ENCODE peak calls at places on chromosomes 11 and 22, in nine cellular contexts. One of them, this sample, is unnamed.

GRCh38 chr11:32615422-32615821 is 31.8 kb downstream of the EIF3M start:
- DNase-seq in heart right ventricle: no peak
- DNase-seq in fibroblast of lung: peak
- DNase-seq in MM.1S: peak
- DNase-seq in psoas muscle: no peak
- DNase-seq in right lobe of liver: no peak
- DNase-seq in fibroblast of mammary gland: peak
- DNase-seq in stomach: no peak
- DNase-seq in activated CD8-positive, alpha-beta T cell treated with anti-CD3 and anti-CD28 coated beads for 36 hours: no peak
- DNase-seq in this sample: peak

GRCh38 chr11:76673164-76674142 is 2.9 kb upstream of the LRRC32 start:
- DNase-seq in heart right ventricle: no peak
- DNase-seq in fibroblast of lung: no peak
- DNase-seq in MM.1S: no peak
- DNase-seq in psoas muscle: peak
- DNase-seq in right lobe of liver: no peak
- DNase-seq in fibroblast of mammary gland: no peak
- DNase-seq in stomach: no peak
- DNase-seq in activated CD8-positive, alpha-beta T cell treated with anti-CD3 and anti-CD28 coated beads for 36 hours: no peak
- DNase-seq in this sample: no peak

GRCh38 chr22:50211147-50211546 is 10.3 kb downstream of the SELENOO start:
- DNase-seq in heart right ventricle: no peak
- DNase-seq in fibroblast of lung: no peak
- DNase-seq in MM.1S: no peak
- DNase-seq in psoas muscle: no peak
- DNase-seq in right lobe of liver: no peak
- DNase-seq in fibroblast of mammary gland: no peak
- DNase-seq in stomach: no peak
- DNase-seq in activated CD8-positive, alpha-beta T cell treated with anti-CD3 and anti-CD28 coated beads for 36 hours: no peak
- DNase-seq in this sample: no peak

GRCh38 chr22:30183861-30184278 is 62.7 kb downstream of the LIF start:
- DNase-seq in heart right ventricle: no peak
- DNase-seq in fibroblast of lung: peak
- DNase-seq in MM.1S: no peak
- DNase-seq in psoas muscle: no peak
- DNase-seq in right lobe of liver: no peak
- DNase-seq in fibroblast of mammary gland: no peak
- DNase-seq in stomach: no peak
- DNase-seq in activated CD8-positive, alpha-beta T cell treated with anti-CD3 and anti-CD28 coated beads for 36 hours: peak
- DNase-seq in this sample: no peak

GRCh38 chr22:32338757-32339156 is 18.9 kb upstream of the RFPL3 start:
- DNase-seq in heart right ventricle: no peak
- DNase-seq in fibroblast of lung: no peak
- DNase-seq in MM.1S: no peak
- DNase-seq in psoas muscle: no peak
- DNase-seq in right lobe of liver: peak
- DNase-seq in fibroblast of mammary gland: no peak
- DNase-seq in stomach: no peak
- DNase-seq in activated CD8-positive, alpha-beta T cell treated with anti-CD3 and anti-CD28 coated beads for 36 hours: no peak
- DNase-seq in this sample: no peak

GRCh38 chr11:73221451-73221850 is 3.4 kb downstream of the P2RY2 start:
- DNase-seq in heart right ventricle: no peak
- DNase-seq in fibroblast of lung: no peak
- DNase-seq in MM.1S: no peak
- DNase-seq in psoas muscle: no peak
- DNase-seq in right lobe of liver: no peak
- DNase-seq in fibroblast of mammary gland: no peak
- DNase-seq in stomach: no peak
- DNase-seq in activated CD8-positive, alpha-beta T cell treated with anti-CD3 and anti-CD28 coated beads for 36 hours: no peak
- DNase-seq in this sample: no peak

GRCh38 chr11:96241351-96241841 is 101.6 kb downstream of the MAML2 start:
- DNase-seq in heart right ventricle: no peak
- DNase-seq in fibroblast of lung: no peak
- DNase-seq in MM.1S: no peak
- DNase-seq in psoas muscle: no peak
- DNase-seq in right lobe of liver: no peak
- DNase-seq in fibroblast of mammary gland: no peak
- DNase-seq in stomach: no peak
- DNase-seq in activated CD8-positive, alpha-beta T cell treated with anti-CD3 and anti-CD28 coated beads for 36 hours: no peak
- DNase-seq in this sample: no peak

GRCh38 chr22:42544686-42545085 is 9.1 kb upstream of the SERHL2 start:
- DNase-seq in heart right ventricle: no peak
- DNase-seq in fibroblast of lung: no peak
- DNase-seq in MM.1S: no peak
- DNase-seq in psoas muscle: no peak
- DNase-seq in right lobe of liver: no peak
- DNase-seq in fibroblast of mammary gland: peak
- DNase-seq in stomach: no peak
- DNase-seq in activated CD8-positive, alpha-beta T cell treated with anti-CD3 and anti-CD28 coated beads for 36 hours: no peak
- DNase-seq in this sample: no peak

GRCh38 chr22:35568751-35569725 is 28.4 kb downstream of the RASD2 start:
- DNase-seq in heart right ventricle: no peak
- DNase-seq in fibroblast of lung: peak
- DNase-seq in MM.1S: no peak
- DNase-seq in psoas muscle: no peak
- DNase-seq in right lobe of liver: no peak
- DNase-seq in fibroblast of mammary gland: peak
- DNase-seq in stomach: peak
- DNase-seq in activated CD8-positive, alpha-beta T cell treated with anti-CD3 and anti-CD28 coated beads for 36 hours: no peak
- DNase-seq in this sample: no peak

DNA sequence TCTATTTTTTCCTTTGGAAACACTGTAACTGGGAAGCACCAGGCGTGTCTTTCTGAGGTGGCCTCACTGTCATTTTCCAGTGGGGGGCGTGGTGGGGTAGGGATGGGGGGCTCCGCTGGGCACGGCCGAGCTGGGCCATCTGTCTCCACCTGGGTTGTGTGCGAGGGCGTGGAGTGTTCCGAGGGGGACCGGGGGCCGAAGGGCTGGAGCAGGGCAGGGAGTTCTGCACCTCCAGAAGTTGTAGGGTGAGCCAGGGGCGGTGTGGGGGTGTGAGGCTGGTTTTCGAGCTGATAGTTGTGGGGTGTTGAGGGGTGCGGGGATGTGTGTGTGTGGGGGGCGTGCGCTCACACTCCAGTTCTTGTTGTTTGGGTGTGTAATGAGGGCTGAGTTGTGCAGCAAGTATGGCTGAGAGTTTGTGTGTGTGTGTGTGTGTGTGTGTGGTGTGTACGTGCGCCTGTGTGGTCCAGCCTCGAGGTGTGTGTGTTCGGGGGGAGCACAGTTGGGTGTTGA is 10.8 kb downstream of the YPEL4 start:
- DNase-seq in heart right ventricle: no peak
- DNase-seq in fibroblast of lung: no peak
- DNase-seq in MM.1S: no peak
- DNase-seq in psoas muscle: no peak
- DNase-seq in right lobe of liver: no peak
- DNase-seq in fibroblast of mammary gland: peak
- DNase-seq in stomach: no peak
- DNase-seq in activated CD8-positive, alpha-beta T cell treated with anti-CD3 and anti-CD28 coated beads for 36 hours: peak
- DNase-seq in this sample: no peak
- TF ChIP-seq CTCF in heart right ventricle: no peak
- TF ChIP-seq CTCF in fibroblast of lung: no peak
- TF ChIP-seq CTCF in MM.1S: no peak
- TF ChIP-seq CTCF in psoas muscle: no peak
- TF ChIP-seq CTCF in right lobe of liver: no peak
- TF ChIP-seq CTCF in fibroblast of mammary gland: no peak
- TF ChIP-seq CTCF in stomach: no peak
- TF ChIP-seq CTCF in activated CD8-positive, alpha-beta T cell treated with anti-CD3 and anti-CD28 coated beads for 36 hours: peak
- TF ChIP-seq CTCF in this sample: no peak

GRCh38 chr22:39520874-39521857 is 804 bp downstream of the ATF4 start:
- DNase-seq in heart right ventricle: peak
- DNase-seq in fibroblast of lung: peak
- DNase-seq in MM.1S: peak
- DNase-seq in psoas muscle: peak
- DNase-seq in right lobe of liver: peak
- DNase-seq in fibroblast of mammary gland: peak
- DNase-seq in stomach: peak
- DNase-seq in activated CD8-positive, alpha-beta T cell treated with anti-CD3 and anti-CD28 coated beads for 36 hours: peak
- DNase-seq in this sample: peak

GRCh38 chr22:39518124-39518786 is 2.1 kb upstream of the ATF4 start:
- DNase-seq in heart right ventricle: no peak
- DNase-seq in fibroblast of lung: no peak
- DNase-seq in MM.1S: no peak
- DNase-seq in psoas muscle: peak
- DNase-seq in right lobe of liver: no peak
- DNase-seq in fibroblast of mammary gland: peak
- DNase-seq in stomach: no peak
- DNase-seq in activated CD8-positive, alpha-beta T cell treated with anti-CD3 and anti-CD28 coated beads for 36 hours: no peak
- DNase-seq in this sample: no peak

GRCh38 chr22:39520054-39520873 is at the start of gene ATF4:
- DNase-seq in heart right ventricle: peak
- DNase-seq in fibroblast of lung: peak
- DNase-seq in MM.1S: peak
- DNase-seq in psoas muscle: peak
- DNase-seq in right lobe of liver: peak
- DNase-seq in fibroblast of mammary gland: peak
- DNase-seq in stomach: peak
- DNase-seq in activated CD8-positive, alpha-beta T cell treated with anti-CD3 and anti-CD28 coated beads for 36 hours: peak
- DNase-seq in this sample: peak

GRCh38 chr22:39518996-39519680 is 1.2 kb upstream of the ATF4 start:
- DNase-seq in heart right ventricle: no peak
- DNase-seq in fibroblast of lung: peak
- DNase-seq in MM.1S: peak
- DNase-seq in psoas muscle: no peak
- DNase-seq in right lobe of liver: no peak
- DNase-seq in fibroblast of mammary gland: peak
- DNase-seq in stomach: no peak
- DNase-seq in activated CD8-positive, alpha-beta T cell treated with anti-CD3 and anti-CD28 coated beads for 36 hours: peak
- DNase-seq in this sample: no peak

GRCh38 chr22:39519681-39520053 is 695 bp upstream of the ATF4 start:
- DNase-seq in heart right ventricle: peak
- DNase-seq in fibroblast of lung: peak
- DNase-seq in MM.1S: peak
- DNase-seq in psoas muscle: peak
- DNase-seq in right lobe of liver: peak
- DNase-seq in fibroblast of mammary gland: no peak
- DNase-seq in stomach: peak
- DNase-seq in activated CD8-positive, alpha-beta T cell treated with anti-CD3 and anti-CD28 coated beads for 36 hours: no peak
- DNase-seq in this sample: peak
- TF ChIP-seq CTCF in heart right ventricle: peak
- TF ChIP-seq CTCF in fibroblast of lung: no peak
- TF ChIP-seq CTCF in MM.1S: peak
- TF ChIP-seq CTCF in psoas muscle: peak
- TF ChIP-seq CTCF in right lobe of liver: peak
- TF ChIP-seq CTCF in fibroblast of mammary gland: no peak
- TF ChIP-seq CTCF in stomach: peak
- TF ChIP-seq CTCF in activated CD8-positive, alpha-beta T cell treated with anti-CD3 and anti-CD28 coated beads for 36 hours: no peak
- TF ChIP-seq CTCF in this sample: peak

DNA sequence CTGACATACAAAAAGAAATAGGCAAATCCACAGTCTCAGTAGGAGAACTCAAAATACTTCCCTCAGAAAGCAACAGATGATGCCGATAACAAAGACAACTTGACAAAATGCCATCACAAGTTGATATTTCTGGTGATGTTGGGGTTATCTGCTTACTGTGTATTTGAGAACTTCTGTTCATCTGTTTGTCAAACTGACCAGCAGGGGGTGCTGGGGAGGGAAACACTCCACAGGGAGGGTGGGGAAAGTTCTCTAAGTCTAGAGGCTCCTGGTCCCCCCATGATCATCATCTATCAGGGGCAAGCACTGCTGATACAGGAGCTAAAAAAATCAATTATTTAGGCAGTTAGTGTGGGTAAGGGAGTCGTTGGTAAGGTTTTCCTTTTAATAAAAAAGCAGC is 19.2 kb downstream of the GLYATL1 start:
- DNase-seq in heart right ventricle: no peak
- DNase-seq in fibroblast of lung: no peak
- DNase-seq in MM.1S: peak
- DNase-seq in psoas muscle: no peak
- DNase-seq in right lobe of liver: peak
- DNase-seq in fibroblast of mammary gland: peak
- DNase-seq in stomach: peak
- DNase-seq in activated CD8-positive, alpha-beta T cell treated with anti-CD3 and anti-CD28 coated beads for 36 hours: peak
- DNase-seq in this sample: peak
- TF ChIP-seq CTCF in heart right ventricle: no peak
- TF ChIP-seq CTCF in fibroblast of lung: peak
- TF ChIP-seq CTCF in MM.1S: peak
- TF ChIP-seq CTCF in psoas muscle: peak
- TF ChIP-seq CTCF in right lobe of liver: peak
- TF ChIP-seq CTCF in fibroblast of mammary gland: peak
- TF ChIP-seq CTCF in stomach: peak
- TF ChIP-seq CTCF in activated CD8-positive, alpha-beta T cell treated with anti-CD3 and anti-CD28 coated beads for 36 hours: peak
- TF ChIP-seq CTCF in this sample: peak

GRCh38 chr11:132451942-132452601 is 1080.2 kb downstream of the OPCML start:
- DNase-seq in heart right ventricle: no peak
- DNase-seq in fibroblast of lung: no peak
- DNase-seq in MM.1S: no peak
- DNase-seq in psoas muscle: no peak
- DNase-seq in right lobe of liver: no peak
- DNase-seq in fibroblast of mammary gland: no peak
- DNase-seq in stomach: no peak
- DNase-seq in activated CD8-positive, alpha-beta T cell treated with anti-CD3 and anti-CD28 coated beads for 36 hours: no peak
- DNase-seq in this sample: no peak

GRCh38 chr11:132445966-132446365 is 1075.6 kb downstream of the NTM start:
- DNase-seq in heart right ventricle: no peak
- DNase-seq in fibroblast of lung: no peak
- DNase-seq in MM.1S: no peak
- DNase-seq in psoas muscle: no peak
- DNase-seq in right lobe of liver: no peak
- DNase-seq in fibroblast of mammary gland: no peak
- DNase-seq in stomach: no peak
- DNase-seq in activated CD8-positive, alpha-beta T cell treated with anti-CD3 and anti-CD28 coated beads for 36 hours: no peak
- DNase-seq in this sample: no peak

GRCh38 chr11:132450631-132451030 is 1080.2 kb downstream of the NTM start:
- DNase-seq in heart right ventricle: no peak
- DNase-seq in fibroblast of lung: no peak
- DNase-seq in MM.1S: no peak
- DNase-seq in psoas muscle: no peak
- DNase-seq in right lobe of liver: no peak
- DNase-seq in fibroblast of mammary gland: no peak
- DNase-seq in stomach: no peak
- DNase-seq in activated CD8-positive, alpha-beta T cell treated with anti-CD3 and anti-CD28 coated beads for 36 hours: no peak
- DNase-seq in this sample: no peak

GRCh38 chr11:132444891-132445290 is 1074.5 kb downstream of the NTM start:
- DNase-seq in heart right ventricle: no peak
- DNase-seq in fibroblast of lung: no peak
- DNase-seq in MM.1S: no peak
- DNase-seq in psoas muscle: no peak
- DNase-seq in right lobe of liver: no peak
- DNase-seq in fibroblast of mammary gland: no peak
- DNase-seq in stomach: no peak
- DNase-seq in activated CD8-positive, alpha-beta T cell treated with anti-CD3 and anti-CD28 coated beads for 36 hours: no peak
- DNase-seq in this sample: no peak

DNA sequence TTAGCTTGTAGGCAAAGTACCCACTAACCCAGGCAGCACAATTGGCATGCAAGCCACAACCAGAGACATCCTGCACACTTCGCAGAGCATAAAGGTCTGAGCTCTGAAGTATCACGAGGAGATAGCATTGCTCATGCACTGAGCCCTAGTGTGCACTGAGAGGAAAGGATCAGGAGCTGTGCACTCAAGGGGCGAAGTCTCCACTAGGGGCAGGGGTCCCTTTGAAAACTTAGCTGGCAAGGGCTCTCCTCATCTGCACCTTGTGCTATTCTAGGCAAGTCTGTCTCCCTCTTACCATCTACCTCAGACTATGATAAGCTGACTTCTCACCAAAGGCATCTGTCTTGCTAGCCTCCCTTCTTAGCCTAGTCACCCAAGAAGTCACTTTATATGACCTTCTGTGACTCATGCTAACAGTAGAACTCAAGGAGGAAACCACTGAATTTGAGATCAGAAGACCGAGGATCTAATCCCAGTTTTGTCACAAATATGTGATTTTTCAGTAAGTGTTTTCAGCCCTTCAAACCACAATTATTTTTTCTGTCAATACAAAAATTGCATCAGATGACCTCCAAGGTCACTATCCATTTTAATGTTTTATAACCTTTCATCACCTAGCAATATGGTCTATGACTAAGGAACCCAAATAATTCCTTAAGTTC is 1078.0 kb downstream of the NTM start:
- DNase-seq in heart right ventricle: no peak
- DNase-seq in fibroblast of lung: peak
- DNase-seq in MM.1S: no peak
- DNase-seq in psoas muscle: no peak
- DNase-seq in right lobe of liver: no peak
- DNase-seq in fibroblast of mammary gland: no peak
- DNase-seq in stomach: no peak
- DNase-seq in activated CD8-positive, alpha-beta T cell treated with anti-CD3 and anti-CD28 coated beads for 36 hours: no peak
- DNase-seq in this sample: no peak
- TF ChIP-seq CTCF in heart right ventricle: no peak
- TF ChIP-seq CTCF in fibroblast of lung: no peak
- TF ChIP-seq CTCF in MM.1S: no peak
- TF ChIP-seq CTCF in psoas muscle: no peak
- TF ChIP-seq CTCF in right lobe of liver: no peak
- TF ChIP-seq CTCF in fibroblast of mammary gland: no peak
- TF ChIP-seq CTCF in stomach: no peak
- TF ChIP-seq CTCF in activated CD8-positive, alpha-beta T cell treated with anti-CD3 and anti-CD28 coated beads for 36 hours: no peak
- TF ChIP-seq CTCF in this sample: no peak